ENCODE peak calls at places on chromosomes 6 and 20, in seven cellular contexts. V, U, M, E, R, H and S are unnamed samples.

GRCh38 chr6:86715676-86716075 is 221.7 kb upstream of the HTR1E start:
- DNase-seq in U (no peak), H (no peak), R (no peak), E (no peak), V (no peak), M (peak), S (peak)

GRCh38 chr6:6891074-6891754 is 216.5 kb upstream of the RREB1 start:
- DNase-seq in E (no peak), M (no peak), U (no peak), R (no peak), H (peak), V (no peak), S (no peak)

GRCh38 chr6:127854009-127854408 is 46.8 kb downstream of the THEMIS start:
- DNase-seq in R (peak), M (peak), E (no peak), H (no peak), U (no peak), V (no peak), S (peak)

GRCh38 chr6:132520953-132521352 is 8.0 kb upstream of the STX7 start:
- DNase-seq in M (no peak), R (no peak), H (no peak), V (no peak), E (peak), U (no peak), S (no peak)

GRCh38 chr6:89690944-89691324 is 52.4 kb upstream of the LYRM2 start:
- DNase-seq in H (no peak), R (no peak), V (no peak), U (no peak), E (no peak), M (no peak), S (no peak)

GRCh38 chr6:37303891-37304503 is 46.1 kb upstream of the TMEM217 start:
- DNase-seq in H (peak), U (no peak), E (peak), V (no peak), R (peak), M (peak), S (no peak)

GRCh38 chr20:62499758-62500236 is 24.0 kb upstream of the GATA5 start:
- DNase-seq in E (no peak), M (no peak), V (no peak), R (no peak), U (no peak), H (no peak), S (no peak)

GRCh38 chr20:53957421-53958172 is 112.8 kb downstream of the BCAS1 start:
- DNase-seq in V (no peak), U (no peak), E (no peak), H (no peak), M (peak), R (peak), S (no peak)

GRCh38 chr6:32529697-32530429 is at the start of gene HLA-DRB5:
- DNase-seq in V (no peak), M (peak), U (peak), E (no peak), H (no peak), R (no peak), S (no peak)

GRCh38 chr6:11096109-11096508 is 2.5 kb downstream of the SMIM13 start:
- DNase-seq in V (no peak), H (no peak), R (no peak), E (peak), M (peak), U (no peak), S (peak)

GRCh38 chr6:148509789-148510581 is 167.3 kb downstream of the SASH1 start:
- DNase-seq in R (peak), V (no peak), E (peak), M (peak), H (peak), U (peak), S (peak)

GRCh38 chr6:56595490-56596122 is 47.1 kb downstream of the DST start:
- DNase-seq in R (peak), H (peak), U (no peak), M (peak), E (peak), V (no peak), S (peak)

GRCh38 chr6:31441368-31442267 is 38.2 kb downstream of the MICA start:
- DNase-seq in E (peak), V (peak), M (peak), H (peak), U (peak), R (peak), S (peak)

GRCh38 chr6:36666726-36667591 is 11.6 kb upstream of the CDKN1A start:
- DNase-seq in M (peak), R (peak), H (peak), U (peak), V (no peak), E (peak), S (peak)

GRCh38 chr6:160933256-160933655 is 58.3 kb upstream of the MAP3K4 start:
- DNase-seq in U (no peak), E (no peak), M (no peak), R (no peak), V (no peak), H (no peak), S (no peak)

GRCh38 chr6:62903263-62903662 is 308.0 kb upstream of the FKBP1C start:
- DNase-seq in V (no peak), H (no peak), R (no peak), U (no peak), M (no peak), E (no peak), S (no peak)

GRCh38 chr20:62576815-62577214 is 65.5 kb upstream of the SLCO4A1 start:
- DNase-seq in U (no peak), E (no peak), R (peak), M (peak), V (peak), H (no peak), S (peak)

GRCh38 chr20:60000271-60001026 is 42.2 kb downstream of the CDH26 start:
- DNase-seq in R (no peak), M (no peak), V (no peak), U (no peak), E (no peak), H (peak), S (no peak)

GRCh38 chr20:47054945-47055344 is 160.3 kb downstream of the EYA2 start:
- DNase-seq in V (no peak), R (no peak), U (no peak), M (no peak), E (peak), H (no peak), S (no peak)